ENCODE peak calls at places on chromosome 14, in eight cellular contexts. P is upper lobe of right lung, I is K562, J is lower lobe of right lung, W is adipocyte, K is stomach, T is cardiac muscle cell, U is PC-3. X is an unnamed sample.

GRCh38 chr14:53528114-53528513 is 375.0 kb upstream of the DDHD1 start:
- DNase-seq in P (no peak), I (no peak), J (peak; percentile 46), W (peak; percentile 51), K (no peak), T (no peak), U (no peak), X (no peak)

GRCh38 chr14:38824691-38825090 is 278.3 kb downstream of the SEC23A start:
- DNase-seq in P (no peak), I (no peak), J (no peak), W (no peak), K (no peak), T (no peak), U (no peak), X (no peak)

GRCh38 chr14:72554401-72554800 is 339.5 kb downstream of the DPF3 start:
- DNase-seq in P (no peak), I (no peak), J (no peak), W (no peak), K (no peak), T (no peak), U (no peak), X (no peak)

GRCh38 chr14:106843951-106844483 is 1317.6 kb downstream of the TMEM121 start:
- DNase-seq in P (peak; percentile 70), I (no peak), J (peak; percentile 65), W (no peak), K (peak; percentile 75), T (no peak), U (peak; percentile 57), X (peak; percentile 31)

GRCh38 chr14:53209370-53209769 is 56.2 kb upstream of the DDHD1 start:
- DNase-seq in P (no peak), I (no peak), J (no peak), W (peak; percentile 6), K (no peak), T (no peak), U (no peak), X (no peak)

GRCh38 chr14:100726812-100727564 is at the start of gene DLK1:
- DNase-seq in P (no peak), I (peak; percentile 72), J (no peak), W (no peak), K (no peak), T (peak; percentile 58), U (no peak), X (no peak)

GRCh38 chr14:56195727-56196126 is 77.5 kb downstream of the PELI2 start:
- DNase-seq in P (no peak), I (no peak), J (no peak), W (no peak), K (no peak), T (no peak), U (peak; percentile 61), X (peak; percentile 21)

GRCh38 chr14:78921856-78922255 is 751.7 kb downstream of the NRXN3 start:
- DNase-seq in P (no peak), I (no peak), J (no peak), W (peak; percentile 29), K (no peak), T (no peak), U (peak; percentile 28), X (no peak)

GRCh38 chr14:36662543-36663403 is 1.1 kb downstream of the PAX9 start:
- DNase-seq in P (no peak), I (peak; percentile 12), J (no peak), W (peak; percentile 59), K (no peak), T (no peak), U (peak; percentile 69), X (no peak)

GRCh38 chr14:55102141-55102547 is 26.9 kb upstream of the LGALS3 start:
- DNase-seq in P (peak; percentile 88), I (no peak), J (peak; percentile 84), W (peak; percentile 98), K (peak; percentile 83), T (no peak), U (peak; percentile 100), X (peak; percentile 78)

GRCh38 chr14:106605548-106606448 is 1079.4 kb downstream of the TMEM121 start:
- DNase-seq in P (peak; percentile 71), I (peak; percentile 58), J (peak; percentile 71), W (no peak), K (peak; percentile 52), T (no peak), U (no peak), X (no peak)

DNA sequence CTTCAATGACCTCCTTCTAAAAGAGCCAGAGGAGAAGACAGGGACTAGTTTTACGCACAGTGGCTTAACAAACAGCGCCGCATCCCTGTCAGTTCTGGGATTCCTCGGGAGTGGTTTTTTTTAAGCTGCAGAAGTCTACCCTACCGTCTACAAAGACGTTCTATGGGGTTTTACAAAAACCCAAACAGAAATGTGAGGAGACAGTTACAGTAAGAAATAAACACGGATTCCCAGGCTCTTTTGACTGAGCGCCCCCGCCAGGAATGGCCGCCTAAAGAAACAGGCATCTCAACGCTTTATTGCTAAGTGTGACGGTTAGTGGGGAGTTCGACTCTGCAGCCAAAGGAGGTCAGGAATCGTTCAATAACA is 484 bp downstream of the ALKBH1 start:
- DNase-seq in P (no peak), I (peak; percentile 23), J (no peak), W (peak; percentile 72), K (no peak), T (no peak), U (peak; percentile 48), X (no peak)
- H3K4me1 ChIP-seq in P (peaks cover 23% of the 10 kb centered on the region), I (peaks cover 6% of the 10 kb centered on the region), J (peaks cover 31% of the 10 kb centered on the region), W (peaks cover 30% of the 10 kb centered on the region), K (peaks cover 28% of the 10 kb centered on the region), T (peaks cover 15% of the 10 kb centered on the region), U (peaks cover 18% of the 10 kb centered on the region), X (peaks cover 47% of the 10 kb centered on the region)

DNA sequence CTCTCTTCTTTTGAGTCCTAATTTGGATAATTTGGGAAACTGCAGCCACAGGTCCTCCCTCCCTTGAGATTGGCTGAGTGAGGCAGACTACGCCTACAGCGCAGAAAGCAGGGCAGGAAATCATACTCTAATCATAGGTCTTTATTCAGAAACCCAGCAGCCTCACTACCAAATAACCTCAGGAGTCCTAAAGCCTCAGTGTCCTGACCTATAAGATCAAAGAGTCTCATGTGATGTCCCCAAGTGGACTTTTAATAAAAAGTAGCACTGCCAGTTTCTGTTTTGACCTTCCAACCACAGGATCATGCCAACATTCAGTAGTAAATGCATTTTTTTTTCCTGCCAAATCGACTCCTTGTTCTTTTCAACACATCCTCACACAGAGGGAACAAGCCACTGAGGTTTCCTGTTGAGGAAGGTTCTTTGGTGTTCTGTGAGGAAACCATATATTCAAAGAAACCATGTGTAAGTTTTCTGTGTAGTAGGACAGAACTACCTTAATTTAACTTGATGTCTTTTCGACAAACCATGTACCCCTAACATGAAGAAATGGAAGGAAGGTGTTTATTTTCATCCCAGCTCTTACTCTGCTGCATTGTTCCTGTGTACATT is 72.2 kb downstream of the VCPKMT start:
- DNase-seq in P (no peak), I (no peak), J (no peak), W (no peak), K (no peak), T (no peak), U (no peak), X (no peak)
- H3K4me3 ChIP-seq in P (no peak overlapping the region), I (no peak overlapping the region), J (no peak overlapping the region), W (peak overlapping the region; percentile 27), K (no peak overlapping the region), T (no peak overlapping the region), U (no peak overlapping the region), X (no peak overlapping the region)

DNA sequence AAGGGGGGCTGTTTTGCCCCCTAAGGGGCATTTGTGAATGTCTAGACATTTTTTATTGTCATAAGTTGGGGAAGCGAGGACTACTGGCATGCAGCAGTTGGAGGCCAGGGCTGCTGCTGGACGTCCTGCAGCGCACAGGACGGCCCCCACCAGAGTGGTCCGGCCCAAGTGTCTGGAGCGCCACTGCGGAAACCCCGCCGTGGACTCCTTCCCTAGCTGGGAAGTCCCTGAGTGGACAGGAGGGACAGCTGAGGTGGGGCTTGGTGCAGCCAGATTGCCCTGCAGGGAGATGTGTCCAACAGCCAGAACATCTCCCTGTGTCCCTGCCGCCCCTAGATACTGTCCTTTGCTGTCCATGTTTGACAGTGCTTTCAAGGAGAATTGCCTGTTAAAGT is 5.5 kb downstream of the CKB start:
- DNase-seq in P (peak; percentile 49), I (no peak), J (peak; percentile 41), W (no peak), K (no peak), T (no peak), U (no peak), X (no peak)
- H3K4me1 ChIP-seq in P (peaks cover 61% of the 10 kb centered on the region), I (peaks cover 30% of the 10 kb centered on the region), J (peaks cover 71% of the 10 kb centered on the region), W (peaks cover 46% of the 10 kb centered on the region), K (peaks cover 59% of the 10 kb centered on the region), T (peaks cover 24% of the 10 kb centered on the region), U (peaks cover 9% of the 10 kb centered on the region), X (no peaks in the 10 kb centered on the region)

GRCh38 chr14:65927871-65928270 is 515.3 kb downstream of the FUT8 start:
- DNase-seq in P (no peak), I (peak; percentile 6), J (no peak), W (no peak), K (peak; percentile 47), T (no peak), U (no peak), X (no peak)
- H3K4me3 ChIP-seq in P (no peak overlapping the region), I (no peak overlapping the region), J (no peak overlapping the region), W (no peak overlapping the region), K (no peak overlapping the region), T (no peak overlapping the region), U (no peak overlapping the region), X (no peak overlapping the region)

GRCh38 chr14:49942090-49942489 is 49.2 kb downstream of the ARF6 start:
- DNase-seq in P (no peak), I (no peak), J (no peak), W (no peak), K (no peak), T (no peak), U (no peak), X (no peak)

GRCh38 chr14:49945448-49946319 is 52.8 kb downstream of the ARF6 start:
- DNase-seq in P (no peak), I (no peak), J (no peak), W (no peak), K (no peak), T (no peak), U (no peak), X (no peak)

GRCh38 chr14:49940805-49941421 is 48.0 kb downstream of the ARF6 start:
- DNase-seq in P (no peak), I (no peak), J (no peak), W (peak; percentile 68), K (no peak), T (no peak), U (peak; percentile 36), X (no peak)

GRCh38 chr14:49946320-49947141 is 53.6 kb downstream of the ARF6 start:
- DNase-seq in P (no peak), I (peak; percentile 17), J (no peak), W (peak; percentile 71), K (peak; percentile 34), T (no peak), U (peak; percentile 93), X (no peak)

GRCh38 chr14:49944501-49944900 is 51.6 kb downstream of the ARF6 start:
- DNase-seq in P (no peak), I (no peak), J (no peak), W (no peak), K (no peak), T (no peak), U (no peak), X (no peak)
- H3K4me1 ChIP-seq in P (peaks cover 30% of the 10 kb centered on the region), I (no peaks in the 10 kb centered on the region), J (peaks cover 39% of the 10 kb centered on the region), W (peaks cover 17% of the 10 kb centered on the region), K (peaks cover 11% of the 10 kb centered on the region), T (no peaks in the 10 kb centered on the region), U (peaks cover 36% of the 10 kb centered on the region), X (no peaks in the 10 kb centered on the region)

GRCh38 chr14:51070732-51071131 is 24.2 kb downstream of the TRIM9 start:
- DNase-seq in P (no peak), I (no peak), J (no peak), W (no peak), K (no peak), T (no peak), U (no peak), X (no peak)
- H3K4me3 ChIP-seq in P (no peak overlapping the region), I (no peak overlapping the region), J (no peak overlapping the region), W (no peak overlapping the region), K (no peak overlapping the region), T (no peak overlapping the region), U (no peak overlapping the region), X (no peak overlapping the region)

X was measured in tibial nerve.